ENCODE peak calls at places on chromosomes 1 and 21, in six cellular contexts. Y is GM06990, B is AML-193, A is HT1080, K is NCI-H1436 treated with DMSO at 0.1 percent for 48 hours, H is thoracic aorta. O is an unnamed sample.

GRCh38 chr1:110136911-110137310 is 13.4 kb upstream of the SLC6A17 start:
- DNase-seq in K (peak; percentile 88), A (no peak), H (no peak), Y (no peak), B (no peak), O (no peak)

GRCh38 chr1:179575497-179576314 is at the start of gene NPHS2:
- DNase-seq in A (no peak), Y (no peak), H (no peak), B (no peak), K (no peak), O (no peak)

GRCh38 chr1:244835276-244836134 is at the start of gene COX20:
- DNase-seq in B (peak; percentile 80), H (peak; percentile 68), A (peak; percentile 90), K (peak; percentile 81), Y (peak; percentile 96), O (peak; percentile 71)

GRCh38 chr1:243916160-243916559 is 66.1 kb upstream of the AKT3 start:
- DNase-seq in Y (no peak), H (no peak), K (no peak), A (peak; percentile 60), B (no peak), O (no peak)

GRCh38 chr1:11804666-11805453 is 904 bp downstream of the MTHFR start:
- DNase-seq in B (peak; percentile 20), A (no peak), H (no peak), K (peak; percentile 45), Y (no peak), O (no peak)

GRCh38 chr1:182890927-182891610 is 51.9 kb downstream of the DHX9 start:
- DNase-seq in B (no peak), K (no peak), A (no peak), Y (no peak), H (no peak), O (no peak)

GRCh38 chr1:76465030-76465429 is 390.5 kb downstream of the ST6GALNAC3 start:
- DNase-seq in A (peak; percentile 39), H (no peak), K (no peak), B (no peak), Y (no peak), O (no peak)

GRCh38 chr1:1238702-1239178 is 6.7 kb downstream of the B3GALT6 start:
- DNase-seq in A (no peak), B (no peak), K (no peak), H (no peak), Y (no peak), O (no peak)

GRCh38 chr1:36366091-36366661 is 19.5 kb downstream of the STK40 start:
- DNase-seq in K (no peak), A (no peak), Y (no peak), B (peak; percentile 16), H (no peak), O (no peak)

GRCh38 chr1:168520052-168520751 is 23.6 kb downstream of the XCL2 start:
- DNase-seq in A (no peak), K (no peak), Y (peak; percentile 30), B (no peak), H (no peak), O (no peak)

GRCh38 chr1:15948600-15949452 is 27.1 kb downstream of the ZBTB17 start:
- DNase-seq in H (peak; percentile 73), B (no peak), K (no peak), A (peak; percentile 85), Y (no peak), O (peak; percentile 92)

GRCh38 chr1:10803971-10804820 is 7.8 kb upstream of the CASZ1 start:
- DNase-seq in H (no peak), A (no peak), Y (no peak), B (no peak), K (no peak), O (no peak)

GRCh38 chr1:152823291-152823690 is 4.0 kb upstream of the LCE1A start:
- DNase-seq in Y (no peak), B (peak; percentile 8), A (no peak), K (no peak), H (no peak), O (no peak)

GRCh38 chr1:225462714-225463574 is 35.1 kb upstream of the LBR start:
- DNase-seq in H (no peak), Y (no peak), K (peak; percentile 66), B (no peak), A (no peak), O (no peak)

GRCh38 chr1:244064621-244065020 is 13.5 kb downstream of the ZBTB18 start:
- DNase-seq in A (no peak), Y (no peak), H (no peak), K (no peak), B (no peak), O (no peak)

GRCh38 chr21:31772674-31773555 is 41.0 kb upstream of the SCAF4 start:
- DNase-seq in H (no peak), B (no peak), Y (peak; percentile 67), A (no peak), K (no peak), O (no peak)

GRCh38 chr1:5504364-5504740 is 487.9 kb downstream of the NPHP4 start:
- DNase-seq in H (no peak), K (no peak), A (no peak), B (no peak), Y (no peak), O (no peak)

GRCh38 chr1:208781391-208782035 is 537.3 kb upstream of the PLXNA2 start:
- DNase-seq in H (no peak), Y (no peak), A (no peak), B (no peak), K (peak; percentile 92), O (no peak)

GRCh38 chr1:236753554-236753953 is 41.5 kb upstream of the MTR start:
- DNase-seq in A (peak; percentile 73), B (peak; percentile 29), Y (no peak), H (no peak), K (no peak), O (no peak)

GRCh38 chr21:15761508-15762100 is 31.8 kb downstream of the USP25 start:
- DNase-seq in Y (no peak), K (no peak), B (no peak), A (no peak), H (no peak), O (no peak)

GRCh38 chr1:21247892-21248715 is 42.2 kb downstream of the ECE1 start:
- DNase-seq in B (no peak), A (no peak), H (no peak), Y (no peak), K (no peak), O (no peak)

GRCh38 chr1:212667223-212668139 is 32.2 kb downstream of the BATF3 start:
- DNase-seq in A (peak; percentile 91), B (no peak), K (no peak), Y (no peak), H (peak; percentile 23), O (peak; percentile 42)

GRCh38 chr1:59926381-59927243 is at the start of gene CYP2J2:
- DNase-seq in H (no peak), A (peak; percentile 44), Y (peak; percentile 13), B (no peak), K (no peak), O (no peak)

GRCh38 chr1:2098839-2099785 is 48.9 kb downstream of the PRKCZ start:
- DNase-seq in B (no peak), A (no peak), K (no peak), H (no peak), Y (no peak), O (no peak)

GRCh38 chr1:110150330-110151174 is at the start of gene SLC6A17:
- DNase-seq in H (no peak), B (no peak), A (no peak), Y (peak; percentile 20), K (no peak), O (no peak)

GRCh38 chr1:205355054-205355453 is 1.7 kb downstream of the KLHDC8A start:
- DNase-seq in Y (no peak), K (no peak), H (no peak), A (peak; percentile 25), B (no peak), O (no peak)

GRCh38 chr1:220786337-220787068 is at the start of gene MTARC1:
- DNase-seq in Y (peak; percentile 52), K (peak; percentile 50), B (no peak), H (no peak), A (no peak), O (no peak)

GRCh38 chr1:114585221-114585620 is 3.8 kb upstream of the BCAS2 start:
- DNase-seq in A (no peak), K (no peak), Y (no peak), H (no peak), B (no peak), O (peak; percentile 27)

GRCh38 chr1:39944410-39944809 is 10.5 kb upstream of the MFSD2A start:
- DNase-seq in B (no peak), A (no peak), Y (no peak), K (no peak), H (no peak), O (no peak)

O was measured in HS-27A.